ENCODE peak calls at places on chromosome 15, in six cellular contexts. V is mucosa of descending colon; W is anterior cingulate cortex; E is epithelial cell of proximal tubule; S is caudate nucleus; F is CD4-positive, alpha-beta T cell. L is an unnamed sample.

GRCh38 chr15:58462547-58462946 is 30.8 kb downstream of the LIPC start:
- DNase-seq in F (no peak), V (peak), S (peak), E (no peak), W (no peak), L (no peak)

GRCh38 chr15:60228619-60229018 is 169.2 kb downstream of the ANXA2 start:
- DNase-seq in S (no peak), F (no peak), V (no peak), E (no peak), W (no peak), L (no peak)

GRCh38 chr15:95300958-95301357 is 1029.5 kb upstream of the NR2F2 start:
- DNase-seq in F (no peak), V (no peak), S (no peak), E (no peak), W (no peak), L (no peak)

GRCh38 chr15:40010681-40011080 is 28.3 kb downstream of the SRP14 start:
- DNase-seq in W (no peak), F (no peak), E (no peak), V (no peak), S (no peak), L (no peak)

GRCh38 chr15:80730931-80731330 is 35.8 kb downstream of the ABHD17C start:
- DNase-seq in V (no peak), F (no peak), E (no peak), S (no peak), W (no peak), L (peak)

GRCh38 chr15:68880382-68880781 is 49.9 kb upstream of the SPESP1 start:
- DNase-seq in E (no peak), S (no peak), F (no peak), V (no peak), W (no peak), L (no peak)

GRCh38 chr15:27834684-27835083 is 264.4 kb downstream of the OCA2 start:
- DNase-seq in F (no peak), W (no peak), V (no peak), S (no peak), E (no peak), L (no peak)

GRCh38 chr15:89016549-89017041 is 71.7 kb upstream of the ABHD2 start:
- DNase-seq in W (no peak), E (peak), V (no peak), S (no peak), F (no peak), L (no peak)

GRCh38 chr15:91855684-91856553 is 2.4 kb downstream of the SLCO3A1 start:
- DNase-seq in W (no peak), F (no peak), E (no peak), S (no peak), V (peak), L (no peak)

GRCh38 chr15:45148076-45149059 is 18.6 kb downstream of the DUOX1 start:
- DNase-seq in S (no peak), E (no peak), V (no peak), F (no peak), W (no peak), L (no peak)

GRCh38 chr15:31352911-31353811 is 26.5 kb downstream of the KLF13 start:
- DNase-seq in E (no peak), V (peak), F (no peak), S (peak), W (no peak), L (peak)

GRCh38 chr15:57251941-57252340 is 124.4 kb upstream of the CGNL1 start:
- DNase-seq in F (no peak), S (no peak), E (no peak), W (no peak), V (no peak), L (no peak)

GRCh38 chr15:43249699-43250203 is 17.0 kb downstream of the TGM5 start:
- DNase-seq in E (no peak), W (no peak), V (no peak), F (no peak), S (no peak), L (no peak)

GRCh38 chr15:101091080-101092017 is 160.5 kb downstream of the CHSY1 start:
- DNase-seq in E (no peak), V (peak), S (peak), F (no peak), W (peak), L (no peak)

GRCh38 chr15:66102563-66103292 is 150.8 kb downstream of the MEGF11 start:
- DNase-seq in V (no peak), F (no peak), S (no peak), W (no peak), E (no peak), L (no peak)

GRCh38 chr15:40854161-40854560 is 10.3 kb downstream of the SPINT1 start:
- DNase-seq in F (no peak), V (no peak), E (no peak), S (no peak), W (no peak), L (no peak)

GRCh38 chr15:50377867-50378751 is 23.1 kb upstream of the GABPB1 start:
- DNase-seq in W (no peak), E (no peak), S (no peak), V (no peak), F (no peak), L (no peak)

GRCh38 chr15:60933914-60934885 is 294.9 kb downstream of the RORA start:
- DNase-seq in F (no peak), S (no peak), V (no peak), E (no peak), W (no peak), L (no peak)

GRCh38 chr15:81279621-81280051 is 44.3 kb downstream of the STARD5 start:
- DNase-seq in S (no peak), W (no peak), V (no peak), F (no peak), E (no peak), L (no peak)

GRCh38 chr15:40248006-40248783 is 9.3 kb downstream of the PAK6 start:
- DNase-seq in F (no peak), V (no peak), E (no peak), S (no peak), W (no peak), L (no peak)

GRCh38 chr15:58466566-58466965 is 34.8 kb downstream of the LIPC start:
- DNase-seq in E (no peak), F (no peak), V (no peak), S (no peak), W (no peak), L (no peak)

GRCh38 chr15:76006136-76006778 is 6.0 kb downstream of the NRG4 start:
- DNase-seq in E (no peak), V (no peak), S (no peak), F (no peak), W (no peak), L (no peak)

GRCh38 chr15:38050988-38051387 is 116.5 kb downstream of the TMCO5A start:
- DNase-seq in F (no peak), W (no peak), E (no peak), S (no peak), V (no peak), L (no peak)

GRCh38 chr15:44300567-44300966 is 12.0 kb downstream of the GOLM2 start:
- DNase-seq in S (no peak), W (no peak), F (no peak), E (no peak), V (no peak), L (no peak)

GRCh38 chr15:72199721-72200212 is 2.2 kb upstream of the GRAMD2A start:
- DNase-seq in S (peak), E (no peak), F (peak), V (peak), W (no peak), L (peak)

GRCh38 chr15:85744636-85745422 is 49.9 kb downstream of the KLHL25 start:
- DNase-seq in E (no peak), S (no peak), W (no peak), V (no peak), F (no peak), L (no peak)

GRCh38 chr15:80844011-80844732 is 65.0 kb downstream of the CEMIP start:
- DNase-seq in W (no peak), E (no peak), F (no peak), V (no peak), S (no peak), L (no peak)

GRCh38 chr15:96285715-96286367 is 44.7 kb upstream of the NR2F2 start:
- DNase-seq in V (no peak), W (no peak), F (no peak), E (no peak), S (no peak), L (no peak)

GRCh38 chr15:94080989-94081605 is 150.3 kb upstream of the MCTP2 start:
- DNase-seq in E (no peak), V (no peak), F (no peak), W (no peak), S (no peak), L (no peak)

L was measured in hippocampal formation.